ENCODE peak calls at places on chromosomes 7 and 10, in six cellular contexts. X, F, Y, H, D and M are unnamed samples.

GRCh38 chr7:37052673-37053072 is 328.4 kb upstream of the AOAH start:
- DNase-seq in X (no peak), F (peak), Y (peak), H (peak), D (no peak), M (peak)

GRCh38 chr10:62037890-62038608 is 136.6 kb downstream of the ARID5B start:
- DNase-seq in X (no peak), F (no peak), Y (peak), H (no peak), D (no peak), M (no peak)

GRCh38 chr7:117086788-117087187 is 133.5 kb downstream of the ST7 start:
- DNase-seq in X (no peak), F (no peak), Y (no peak), H (no peak), D (no peak), M (peak)

GRCh38 chr10:86461963-86462804 is 59.4 kb downstream of the WAPL start:
- DNase-seq in X (no peak), F (no peak), Y (no peak), H (peak), D (no peak), M (no peak)

GRCh38 chr10:132036153-132036886 is 29.4 kb upstream of the JAKMIP3 start:
- DNase-seq in X (no peak), F (peak), Y (peak), H (peak), D (no peak), M (no peak)

GRCh38 chr10:12056758-12057157 is 12.0 kb upstream of the DHTKD1 start:
- DNase-seq in X (no peak), F (peak), Y (no peak), H (no peak), D (no peak), M (peak)

GRCh38 chr10:124740374-124741280 is 3.6 kb downstream of the FAM53B start:
- DNase-seq in X (peak), F (peak), Y (peak), H (peak), D (no peak), M (peak)

GRCh38 chr10:26621889-26622681 is 75.4 kb upstream of the PDSS1 start:
- DNase-seq in X (no peak), F (peak), Y (peak), H (peak), D (peak), M (peak)

GRCh38 chr7:100469227-100470044 is 5.4 kb upstream of the SPACDR start:
- DNase-seq in X (peak), F (peak), Y (peak), H (peak), D (peak), M (peak)

GRCh38 chr7:99028261-99028971 is 115.5 kb downstream of the SMURF1 start:
- DNase-seq in X (no peak), F (no peak), Y (no peak), H (no peak), D (no peak), M (no peak)

GRCh38 chr7:25553580-25554274 is 325.4 kb upstream of the NPVF start:
- DNase-seq in X (no peak), F (no peak), Y (no peak), H (no peak), D (no peak), M (no peak)

DNA sequence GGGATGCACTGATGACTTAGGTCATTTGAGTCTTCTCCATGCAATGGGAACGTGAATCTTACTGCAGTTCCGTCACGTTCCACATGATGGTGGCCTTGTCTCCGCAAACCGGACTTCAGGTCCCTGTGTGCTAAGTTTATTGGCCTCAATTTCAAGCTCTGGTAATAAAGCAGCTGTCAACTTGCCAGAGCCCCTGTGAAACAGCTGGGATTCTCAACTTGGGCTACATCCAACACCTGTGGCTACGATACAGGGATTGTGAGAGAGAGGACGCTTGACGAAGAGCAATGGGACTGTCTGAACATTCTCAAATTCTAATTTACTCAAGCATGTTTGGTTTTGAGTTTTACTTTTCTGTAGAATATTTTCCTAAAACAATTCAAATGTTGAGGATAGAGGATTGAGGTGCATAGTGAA is 174.2 kb downstream of the PTN start:
- DNase-seq in X (peak), F (peak), Y (peak), H (peak), D (peak), M (peak)
- TF ChIP-seq CTCF in X (peak), F (peak), Y (peak), H (peak), D (peak), M (peak)

DNA sequence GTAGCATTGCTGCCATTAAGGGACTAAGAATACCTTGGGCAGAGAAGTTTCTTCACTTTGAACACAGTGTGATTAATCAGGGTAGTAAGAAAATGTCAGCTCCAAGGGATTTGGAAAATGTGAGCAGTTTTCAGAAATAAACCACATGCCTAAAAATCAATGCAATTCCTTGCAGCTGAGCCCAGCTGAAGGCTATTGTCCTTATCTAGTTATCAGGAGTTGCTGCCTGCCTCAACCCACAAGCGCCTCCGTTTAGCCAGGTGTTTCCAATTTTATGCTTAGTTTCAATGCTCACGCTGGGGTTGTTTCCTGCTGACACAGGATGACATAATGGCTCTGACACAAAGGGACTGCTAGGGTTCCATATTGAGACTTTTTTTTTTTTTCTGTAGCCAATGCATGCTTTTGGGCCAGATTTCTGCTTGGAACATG is 132.3 kb upstream of the ANK3 start:
- DNase-seq in X (no peak), F (peak), Y (peak), H (peak), D (no peak), M (peak)
- H3K4me3 ChIP-seq in X (no peak), F (no peak), Y (no peak), H (no peak), D (no peak), M (no peak)

GRCh38 chr7:126809188-126809587 is 443.6 kb downstream of the GRM8 start:
- DNase-seq in X (no peak), F (no peak), Y (no peak), H (no peak), D (no peak), M (no peak)
- TF ChIP-seq CTCF in X (no peak), F (no peak), Y (no peak), H (no peak), D (no peak), M (no peak)

GRCh38 chr7:156610130-156610529 is 30.4 kb upstream of the RNF32 start:
- DNase-seq in X (no peak), F (no peak), Y (no peak), H (no peak), D (no peak), M (no peak)

GRCh38 chr7:156609010-156609877 is 31.3 kb upstream of the RNF32 start:
- DNase-seq in X (no peak), F (peak), Y (peak), H (no peak), D (no peak), M (peak)

GRCh38 chr7:156610601-156611000 is 30.0 kb upstream of the RNF32 start:
- DNase-seq in X (no peak), F (no peak), Y (no peak), H (no peak), D (no peak), M (no peak)

GRCh38 chr7:156612930-156613329 is 27.6 kb upstream of the RNF32 start:
- DNase-seq in X (no peak), F (no peak), Y (no peak), H (no peak), D (no peak), M (no peak)

DNA sequence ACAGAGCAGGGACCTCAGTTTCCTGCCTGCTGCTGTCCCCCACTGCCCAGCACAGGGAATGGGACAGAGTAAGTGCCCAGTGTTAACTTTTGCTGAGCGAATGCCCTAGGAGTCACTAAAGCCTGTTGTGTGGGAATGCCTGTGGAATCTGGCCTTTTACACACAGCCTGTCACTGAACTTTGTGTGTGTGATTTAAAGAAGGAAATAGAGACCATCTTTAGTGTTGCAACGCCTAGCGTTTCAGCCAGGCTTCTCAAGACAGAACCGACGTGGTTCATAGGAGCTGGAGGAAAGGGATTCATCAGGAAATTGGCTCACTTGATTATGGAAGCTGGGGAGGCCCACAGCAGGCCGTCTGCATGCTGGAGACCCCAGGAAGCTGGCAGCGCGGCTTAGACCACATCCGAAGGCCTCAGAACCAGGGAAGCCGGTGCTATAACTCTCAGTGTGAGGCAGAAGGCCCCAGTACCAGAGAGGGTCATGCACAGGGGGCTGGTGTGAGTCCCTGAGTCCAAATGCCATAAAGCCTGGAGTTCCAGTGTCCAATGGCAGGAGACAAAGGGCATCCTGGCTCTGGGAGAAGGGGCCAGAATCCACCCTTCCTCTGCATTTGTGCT is 29.1 kb upstream of the RNF32 start:
- DNase-seq in X (no peak), F (no peak), Y (no peak), H (no peak), D (no peak), M (no peak)
- H3K4me3 ChIP-seq in X (no peak), F (no peak), Y (no peak), H (no peak), D (no peak), M (no peak)

DNA sequence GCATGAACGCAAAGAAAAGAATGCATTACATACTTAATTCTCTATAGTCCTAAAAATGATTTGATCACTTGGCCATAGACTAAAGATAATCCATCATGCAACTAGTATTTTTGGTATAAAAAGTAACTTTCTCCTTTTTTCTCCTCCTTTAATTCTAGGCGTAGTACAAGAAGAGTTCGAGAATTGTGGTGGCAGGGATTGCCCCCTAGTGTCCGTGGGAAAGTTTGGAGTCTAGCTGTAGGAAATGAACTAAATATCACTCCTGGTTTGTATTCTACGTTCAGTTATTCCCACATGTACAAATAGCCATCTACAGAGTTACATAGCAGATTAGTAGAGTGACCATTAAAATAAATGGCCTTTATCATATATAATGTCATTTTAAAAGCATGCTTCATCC is 45.5 kb upstream of the HELLS start:
- DNase-seq in X (no peak), F (no peak), Y (peak), H (peak), D (no peak), M (peak)
- TF ChIP-seq CTCF in X (no peak), F (no peak), Y (peak), H (peak), D (no peak), M (peak)